ENCODE peak calls at places on chromosomes 4 and X, in nine cellular contexts. X, C, P, E, J, Y, Q, N and W are unnamed samples.

GRCh38 chr4:159778298-159778697 is 675.4 kb downstream of the RAPGEF2 start:
- DNase-seq in E (no peak), X (no peak), C (no peak), Y (no peak), N (no peak), P (no peak), Q (no peak), J (peak; percentile 5), W (no peak)

GRCh38 chr4:38177792-38178665 is 217.8 kb downstream of the PTTG2 start:
- DNase-seq in E (peak; percentile 80), J (peak; percentile 78), P (peak; percentile 90), C (no peak), N (peak; percentile 30), X (peak; percentile 66), Y (peak; percentile 71), Q (peak; percentile 79), W (peak; percentile 91)

GRCh38 chr4:173866289-173866688 is 336.3 kb upstream of the HAND2 start:
- DNase-seq in E (no peak), C (no peak), N (no peak), Y (no peak), J (no peak), P (no peak), Q (no peak), X (no peak), W (no peak)

GRCh38 chrX:138411048-138411447 is 300.5 kb downstream of the FGF13 start:
- DNase-seq in P (no peak), N (no peak), Y (no peak), J (peak; percentile 1), E (no peak), Q (no peak), C (no peak), X (no peak), W (no peak)

GRCh38 chrX:46278591-46278990 is 266.6 kb downstream of the ZNF674 start:
- DNase-seq in J (no peak), P (no peak), Y (no peak), N (no peak), Q (no peak), C (no peak), X (no peak), E (no peak), W (no peak)

GRCh38 chrX:34880656-34881055 is 61.9 kb upstream of the FAM47B start:
- DNase-seq in P (no peak), E (no peak), Y (peak; percentile 78), X (peak; percentile 68), J (no peak), Q (no peak), N (no peak), C (peak; percentile 39), W (no peak)

GRCh38 chrX:2371026-2371778 is 129.6 kb downstream of the DHRSX start:
- DNase-seq in X (no peak), Y (no peak), J (no peak), Q (no peak), N (no peak), C (no peak), P (no peak), E (no peak), W (no peak)

GRCh38 chr4:184939978-184940377 is 78.3 kb upstream of the HELT start:
- DNase-seq in E (no peak), J (no peak), Y (no peak), X (no peak), C (no peak), P (no peak), N (no peak), Q (no peak), W (no peak)

GRCh38 chrX:23694606-23695005 is 27.3 kb downstream of the PRDX4 start:
- DNase-seq in Q (no peak), N (peak; percentile 27), E (no peak), X (peak; percentile 71), P (no peak), J (peak; percentile 64), Y (peak; percentile 52), C (peak; percentile 41), W (no peak)

GRCh38 chr4:188783160-188783559 is 643.9 kb downstream of the TRIML1 start:
- DNase-seq in C (no peak), P (no peak), Q (no peak), X (no peak), E (no peak), N (no peak), J (no peak), Y (no peak), W (no peak)

GRCh38 chr4:40769266-40769665 is 19.5 kb downstream of the NSUN7 start:
- DNase-seq in J (no peak), P (no peak), N (no peak), Q (no peak), C (peak; percentile 46), E (no peak), X (no peak), Y (no peak), W (no peak)

DNA sequence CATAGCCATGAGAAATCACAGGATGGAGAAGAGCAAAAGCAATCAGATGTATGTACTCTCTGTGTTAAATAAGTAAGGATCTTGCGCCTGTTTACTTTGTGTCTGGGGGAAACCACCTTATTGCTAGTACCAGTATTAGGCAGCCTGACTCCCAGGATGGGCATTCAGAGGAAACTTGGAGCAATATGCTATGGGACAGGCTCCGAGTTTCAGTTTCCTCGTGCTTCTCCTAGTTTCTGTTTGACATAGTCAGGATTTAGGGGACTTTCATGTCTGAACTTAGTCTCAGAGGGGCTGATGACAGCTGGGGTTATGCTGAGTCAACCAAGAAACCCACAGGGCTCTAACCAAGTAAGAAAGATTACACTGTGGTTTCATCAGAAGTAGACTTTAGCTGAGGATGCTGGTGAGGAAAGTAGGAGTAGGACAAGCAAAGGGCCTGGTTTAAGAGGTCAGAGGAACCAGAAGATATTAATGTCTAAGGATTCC is 13.5 kb downstream of the NSUN7 start:
- DNase-seq in E (no peak), P (no peak), N (no peak), X (peak; percentile 50), Y (peak; percentile 88), Q (no peak), J (peak; percentile 76), C (no peak), W (no peak)
- H3K4me3 ChIP-seq in E (no peak overlapping the region), P (no peak overlapping the region), N (no peak overlapping the region), X (no peak overlapping the region), Y (no peak overlapping the region), Q (no peak overlapping the region), J (no peak overlapping the region), C (no peak overlapping the region), W (no peak overlapping the region)

GRCh38 chr4:88831063-88831462 is 133.4 kb upstream of the NAP1L5 start:
- DNase-seq in Q (no peak), E (no peak), X (no peak), N (no peak), J (no peak), Y (no peak), C (no peak), P (no peak), W (no peak)
- H3K4me3 ChIP-seq in Q (no peak overlapping the region), E (no peak overlapping the region), X (no peak overlapping the region), N (no peak overlapping the region), J (no peak overlapping the region), Y (no peak overlapping the region), C (no peak overlapping the region), P (no peak overlapping the region), W (no peak overlapping the region)

GRCh38 chr4:26296514-26296913 is 24.3 kb upstream of the RBPJ start:
- DNase-seq in N (no peak), P (no peak), J (no peak), E (no peak), C (no peak), X (no peak), Q (no peak), Y (no peak), W (no peak)

GRCh38 chr4:26297219-26297618 is 23.6 kb upstream of the RBPJ start:
- DNase-seq in Y (no peak), Q (no peak), E (no peak), N (no peak), C (no peak), J (no peak), X (no peak), P (no peak), W (no peak)

GRCh38 chr4:26298198-26298950 is 22.4 kb upstream of the RBPJ start:
- DNase-seq in N (no peak), Q (no peak), E (no peak), Y (peak; percentile 77), C (peak; percentile 83), J (no peak), P (no peak), X (peak; percentile 86), W (no peak)

GRCh38 chr4:26300314-26301307 is 20.2 kb upstream of the RBPJ start:
- DNase-seq in Y (peak; percentile 77), Q (no peak), X (peak; percentile 65), N (no peak), J (no peak), E (no peak), P (no peak), C (no peak), W (no peak)

DNA sequence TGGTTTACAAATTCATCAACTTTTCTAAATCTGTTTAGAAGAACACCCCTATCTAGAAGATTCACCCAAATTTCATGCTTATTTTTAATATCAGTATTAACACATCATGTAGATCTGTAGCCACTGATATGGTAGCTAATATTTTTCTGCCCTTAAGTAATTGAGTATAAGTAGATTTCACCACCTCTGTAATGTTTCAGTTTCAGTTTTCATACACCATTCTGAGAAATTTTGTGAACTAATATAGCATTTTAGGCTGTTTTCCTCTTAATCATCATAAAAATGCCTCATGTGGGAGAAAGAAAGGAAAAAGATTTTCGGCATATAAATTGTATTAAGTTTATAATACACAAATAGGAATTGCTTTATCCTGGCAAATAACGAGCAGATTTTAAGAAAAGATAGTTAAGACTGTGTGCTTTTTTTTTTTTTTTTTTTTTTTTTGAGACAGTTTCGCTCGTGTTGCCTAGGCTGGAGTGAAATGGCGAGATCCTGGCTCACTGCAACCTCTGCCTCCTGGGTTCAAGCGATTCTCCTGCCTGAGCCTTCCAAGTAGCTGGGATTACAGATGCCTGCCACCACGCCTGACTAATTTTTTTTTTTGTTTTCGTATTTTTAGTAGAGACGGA is 21.4 kb upstream of the RBPJ start:
- DNase-seq in J (no peak), N (no peak), X (peak; percentile 28), Y (no peak), P (no peak), Q (no peak), E (no peak), C (no peak), W (no peak)
- H3K4me3 ChIP-seq in J (no peak overlapping the region), N (no peak overlapping the region), X (peak overlapping the region; percentile 36), Y (no peak overlapping the region), P (no peak overlapping the region), Q (no peak overlapping the region), E (no peak overlapping the region), C (no peak overlapping the region), W (no peak overlapping the region)

GRCh38 chr4:2417765-2418651 is at the start of gene ZFYVE28:
- DNase-seq in J (peak; percentile 56), C (no peak), N (no peak), Y (peak; percentile 34), E (peak; percentile 82), X (peak; percentile 58), Q (no peak), P (no peak), W (no peak)

GRCh38 chr4:2415213-2415612 is 3.2 kb downstream of the ZFYVE28 start:
- DNase-seq in N (no peak), P (no peak), Q (no peak), J (no peak), Y (no peak), X (no peak), E (peak; percentile 7), C (no peak), W (no peak)

GRCh38 chr4:2417196-2417764 is 1.2 kb downstream of the ZFYVE28 start:
- DNase-seq in X (peak; percentile 45), J (no peak), Q (no peak), Y (no peak), C (no peak), P (no peak), E (peak; percentile 76), N (no peak), W (no peak)

GRCh38 chr4:2415881-2416563 is 2.4 kb downstream of the ZFYVE28 start:
- DNase-seq in E (no peak), N (no peak), J (no peak), Y (no peak), C (no peak), Q (no peak), X (no peak), P (no peak), W (no peak)

GRCh38 chr4:2416564-2417195 is 1.8 kb downstream of the ZFYVE28 start:
- DNase-seq in P (peak; percentile 46), N (no peak), C (no peak), Q (no peak), J (peak; percentile 54), X (peak; percentile 59), Y (peak; percentile 29), E (peak; percentile 81), W (no peak)
- H3K4me3 ChIP-seq in P (peak overlapping the region; percentile 51), N (peak overlapping the region; percentile 47), C (peak overlapping the region; percentile 52), Q (peak overlapping the region; percentile 99), J (peak overlapping the region; percentile 21), X (peak overlapping the region; percentile 74), Y (peak overlapping the region; percentile 63), E (peak overlapping the region; percentile 48), W (peak overlapping the region; percentile 71)